ENCODE peak calls at places on chromosomes 1 and 21, in nine cellular contexts. One of them, this sample, is unnamed.

GRCh38 chr1:209630383-209631219 is 21.6 kb downstream of the LAMB3 start:
- DNase-seq in K562: no peak
- DNase-seq in Peyer's patch: no peak
- DNase-seq in uterus: no peak
- DNase-seq in AG04450: no peak
- DNase-seq in endothelial cell of umbilical vein: peak; percentile 7
- DNase-seq in progenitor cell of endocrine pancreas: no peak
- DNase-seq in tibial artery: no peak
- DNase-seq in activated CD8-positive, alpha-beta T cell treated with anti-CD3 and anti-CD28 coated beads for 36 hours: no peak
- DNase-seq in this sample: no peak

GRCh38 chr1:217953330-217953729 is 322.2 kb downstream of the SPATA17 start:
- DNase-seq in activated CD8-positive, alpha-beta T cell treated with anti-CD3 and anti-CD28 coated beads for 36 hours: no peak
- DNase-seq in tibial artery: no peak
- DNase-seq in AG04450: no peak
- DNase-seq in progenitor cell of endocrine pancreas: no peak
- DNase-seq in uterus: no peak
- DNase-seq in K562: no peak
- DNase-seq in Peyer's patch: no peak
- DNase-seq in endothelial cell of umbilical vein: no peak
- DNase-seq in this sample: no peak

GRCh38 chr1:218664385-218665170 is 319.4 kb downstream of the TGFB2 start:
- DNase-seq in tibial artery: no peak
- DNase-seq in AG04450: no peak
- DNase-seq in activated CD8-positive, alpha-beta T cell treated with anti-CD3 and anti-CD28 coated beads for 36 hours: no peak
- DNase-seq in uterus: no peak
- DNase-seq in progenitor cell of endocrine pancreas: no peak
- DNase-seq in endothelial cell of umbilical vein: peak; percentile 34
- DNase-seq in K562: no peak
- DNase-seq in Peyer's patch: no peak
- DNase-seq in this sample: peak; percentile 24

GRCh38 chr1:3081171-3081683 is 12.2 kb downstream of the PRDM16 start:
- DNase-seq in K562: no peak
- DNase-seq in activated CD8-positive, alpha-beta T cell treated with anti-CD3 and anti-CD28 coated beads for 36 hours: no peak
- DNase-seq in Peyer's patch: no peak
- DNase-seq in endothelial cell of umbilical vein: no peak
- DNase-seq in progenitor cell of endocrine pancreas: no peak
- DNase-seq in uterus: no peak
- DNase-seq in tibial artery: no peak
- DNase-seq in AG04450: no peak
- DNase-seq in this sample: no peak

GRCh38 chr1:242208021-242208420 is 209.1 kb upstream of the MAP1LC3C start:
- DNase-seq in Peyer's patch: no peak
- DNase-seq in activated CD8-positive, alpha-beta T cell treated with anti-CD3 and anti-CD28 coated beads for 36 hours: no peak
- DNase-seq in uterus: no peak
- DNase-seq in tibial artery: no peak
- DNase-seq in endothelial cell of umbilical vein: no peak
- DNase-seq in progenitor cell of endocrine pancreas: no peak
- DNase-seq in K562: no peak
- DNase-seq in AG04450: no peak
- DNase-seq in this sample: no peak

GRCh38 chr21:29718081-29718815 is 221.5 kb downstream of the GRIK1 start:
- DNase-seq in Peyer's patch: no peak
- DNase-seq in K562: no peak
- DNase-seq in uterus: no peak
- DNase-seq in progenitor cell of endocrine pancreas: no peak
- DNase-seq in AG04450: no peak
- DNase-seq in endothelial cell of umbilical vein: no peak
- DNase-seq in activated CD8-positive, alpha-beta T cell treated with anti-CD3 and anti-CD28 coated beads for 36 hours: no peak
- DNase-seq in tibial artery: no peak
- DNase-seq in this sample: no peak

GRCh38 chr1:8371372-8371991 is 53.6 kb downstream of the SLC45A1 start:
- DNase-seq in endothelial cell of umbilical vein: no peak
- DNase-seq in tibial artery: no peak
- DNase-seq in K562: no peak
- DNase-seq in uterus: peak; percentile 21
- DNase-seq in AG04450: no peak
- DNase-seq in progenitor cell of endocrine pancreas: no peak
- DNase-seq in Peyer's patch: no peak
- DNase-seq in activated CD8-positive, alpha-beta T cell treated with anti-CD3 and anti-CD28 coated beads for 36 hours: no peak
- DNase-seq in this sample: no peak

GRCh38 chr1:56645663-56646330 is 683 bp downstream of the PRKAA2 start:
- DNase-seq in endothelial cell of umbilical vein: peak; percentile 36
- DNase-seq in Peyer's patch: peak; percentile 47
- DNase-seq in K562: no peak
- DNase-seq in activated CD8-positive, alpha-beta T cell treated with anti-CD3 and anti-CD28 coated beads for 36 hours: no peak
- DNase-seq in progenitor cell of endocrine pancreas: no peak
- DNase-seq in tibial artery: peak; percentile 23
- DNase-seq in AG04450: no peak
- DNase-seq in uterus: no peak
- DNase-seq in this sample: no peak

GRCh38 chr1:245997471-245998258 is 509.4 kb downstream of the SMYD3 start:
- DNase-seq in tibial artery: no peak
- DNase-seq in progenitor cell of endocrine pancreas: no peak
- DNase-seq in endothelial cell of umbilical vein: peak; percentile 58
- DNase-seq in K562: no peak
- DNase-seq in activated CD8-positive, alpha-beta T cell treated with anti-CD3 and anti-CD28 coated beads for 36 hours: no peak
- DNase-seq in Peyer's patch: no peak
- DNase-seq in uterus: no peak
- DNase-seq in AG04450: no peak
- DNase-seq in this sample: peak; percentile 28

GRCh38 chr1:8689431-8690252 is 127.8 kb downstream of the RERE start:
- DNase-seq in uterus: no peak
- DNase-seq in tibial artery: no peak
- DNase-seq in K562: no peak
- DNase-seq in activated CD8-positive, alpha-beta T cell treated with anti-CD3 and anti-CD28 coated beads for 36 hours: no peak
- DNase-seq in progenitor cell of endocrine pancreas: no peak
- DNase-seq in Peyer's patch: no peak
- DNase-seq in AG04450: no peak
- DNase-seq in endothelial cell of umbilical vein: no peak
- DNase-seq in this sample: no peak

GRCh38 chr1:233603366-233603927 is 10.5 kb upstream of the KCNK1 start:
- DNase-seq in uterus: no peak
- DNase-seq in tibial artery: no peak
- DNase-seq in progenitor cell of endocrine pancreas: no peak
- DNase-seq in Peyer's patch: no peak
- DNase-seq in AG04450: no peak
- DNase-seq in endothelial cell of umbilical vein: no peak
- DNase-seq in activated CD8-positive, alpha-beta T cell treated with anti-CD3 and anti-CD28 coated beads for 36 hours: no peak
- DNase-seq in K562: no peak
- DNase-seq in this sample: no peak

GRCh38 chr1:109298666-109299086 is 8.1 kb downstream of the MYBPHL start:
- DNase-seq in AG04450: no peak
- DNase-seq in Peyer's patch: no peak
- DNase-seq in progenitor cell of endocrine pancreas: no peak
- DNase-seq in tibial artery: no peak
- DNase-seq in activated CD8-positive, alpha-beta T cell treated with anti-CD3 and anti-CD28 coated beads for 36 hours: peak; percentile 53
- DNase-seq in K562: peak; percentile 79
- DNase-seq in endothelial cell of umbilical vein: no peak
- DNase-seq in uterus: no peak
- DNase-seq in this sample: peak; percentile 50

GRCh38 chr21:33657124-33657842 is 15.0 kb downstream of the ITSN1 start:
- DNase-seq in tibial artery: no peak
- DNase-seq in uterus: no peak
- DNase-seq in AG04450: no peak
- DNase-seq in K562: peak; percentile 37
- DNase-seq in progenitor cell of endocrine pancreas: no peak
- DNase-seq in Peyer's patch: no peak
- DNase-seq in endothelial cell of umbilical vein: peak; percentile 91
- DNase-seq in activated CD8-positive, alpha-beta T cell treated with anti-CD3 and anti-CD28 coated beads for 36 hours: no peak
- DNase-seq in this sample: no peak

GRCh38 chr21:26842976-26843911 is 2.0 kb downstream of the ADAMTS1 start:
- DNase-seq in activated CD8-positive, alpha-beta T cell treated with anti-CD3 and anti-CD28 coated beads for 36 hours: peak; percentile 37
- DNase-seq in progenitor cell of endocrine pancreas: peak; percentile 69
- DNase-seq in tibial artery: peak; percentile 94
- DNase-seq in endothelial cell of umbilical vein: peak; percentile 94
- DNase-seq in K562: no peak
- DNase-seq in AG04450: peak; percentile 87
- DNase-seq in Peyer's patch: peak; percentile 61
- DNase-seq in uterus: peak; percentile 96
- DNase-seq in this sample: peak; percentile 96

GRCh38 chr21:46022551-46023107 is 41.1 kb downstream of the COL6A1 start:
- DNase-seq in uterus: peak; percentile 44
- DNase-seq in tibial artery: no peak
- DNase-seq in activated CD8-positive, alpha-beta T cell treated with anti-CD3 and anti-CD28 coated beads for 36 hours: no peak
- DNase-seq in Peyer's patch: no peak
- DNase-seq in endothelial cell of umbilical vein: no peak
- DNase-seq in progenitor cell of endocrine pancreas: no peak
- DNase-seq in AG04450: no peak
- DNase-seq in K562: peak; percentile 74
- DNase-seq in this sample: no peak

GRCh38 chr1:225567789-225568188 is 85.1 kb downstream of the ENAH start:
- DNase-seq in activated CD8-positive, alpha-beta T cell treated with anti-CD3 and anti-CD28 coated beads for 36 hours: no peak
- DNase-seq in K562: no peak
- DNase-seq in endothelial cell of umbilical vein: peak; percentile 22
- DNase-seq in AG04450: no peak
- DNase-seq in Peyer's patch: no peak
- DNase-seq in tibial artery: no peak
- DNase-seq in progenitor cell of endocrine pancreas: no peak
- DNase-seq in uterus: no peak
- DNase-seq in this sample: no peak

DNA sequence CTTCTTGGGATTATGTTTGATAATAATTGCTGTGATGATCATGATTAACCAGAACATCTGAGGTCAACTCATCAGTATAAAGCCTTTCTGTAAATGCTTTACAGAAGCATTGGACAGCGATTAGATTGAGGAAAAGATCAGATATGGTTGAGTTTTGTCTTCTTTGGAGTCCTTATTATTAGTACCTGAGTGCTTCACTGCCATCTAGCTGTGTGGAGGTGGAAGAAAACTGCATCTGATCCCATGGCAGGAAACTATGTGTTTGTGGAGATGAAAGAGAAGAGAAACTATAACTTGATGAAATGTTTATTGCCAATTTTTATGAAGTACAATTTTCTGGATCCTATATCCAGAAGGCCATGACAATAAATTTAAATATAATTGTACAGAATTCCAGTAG is 11.4 kb downstream of the FLG2 start:
- DNase-seq in progenitor cell of endocrine pancreas: no peak
- DNase-seq in tibial artery: no peak
- DNase-seq in Peyer's patch: no peak
- DNase-seq in K562: no peak
- DNase-seq in activated CD8-positive, alpha-beta T cell treated with anti-CD3 and anti-CD28 coated beads for 36 hours: peak; percentile 11
- DNase-seq in AG04450: no peak
- DNase-seq in endothelial cell of umbilical vein: no peak
- DNase-seq in uterus: no peak
- DNase-seq in this sample: no peak
- TF ChIP-seq CTCF in progenitor cell of endocrine pancreas: no peak
- TF ChIP-seq CTCF in tibial artery: no peak
- TF ChIP-seq CTCF in Peyer's patch: no peak
- TF ChIP-seq CTCF in K562: no peak
- TF ChIP-seq CTCF in activated CD8-positive, alpha-beta T cell treated with anti-CD3 and anti-CD28 coated beads for 36 hours: no peak
- TF ChIP-seq CTCF in AG04450: no peak
- TF ChIP-seq CTCF in endothelial cell of umbilical vein: no peak
- TF ChIP-seq CTCF in uterus: no peak
- TF ChIP-seq CTCF in this sample: peak; percentile 14

DNA sequence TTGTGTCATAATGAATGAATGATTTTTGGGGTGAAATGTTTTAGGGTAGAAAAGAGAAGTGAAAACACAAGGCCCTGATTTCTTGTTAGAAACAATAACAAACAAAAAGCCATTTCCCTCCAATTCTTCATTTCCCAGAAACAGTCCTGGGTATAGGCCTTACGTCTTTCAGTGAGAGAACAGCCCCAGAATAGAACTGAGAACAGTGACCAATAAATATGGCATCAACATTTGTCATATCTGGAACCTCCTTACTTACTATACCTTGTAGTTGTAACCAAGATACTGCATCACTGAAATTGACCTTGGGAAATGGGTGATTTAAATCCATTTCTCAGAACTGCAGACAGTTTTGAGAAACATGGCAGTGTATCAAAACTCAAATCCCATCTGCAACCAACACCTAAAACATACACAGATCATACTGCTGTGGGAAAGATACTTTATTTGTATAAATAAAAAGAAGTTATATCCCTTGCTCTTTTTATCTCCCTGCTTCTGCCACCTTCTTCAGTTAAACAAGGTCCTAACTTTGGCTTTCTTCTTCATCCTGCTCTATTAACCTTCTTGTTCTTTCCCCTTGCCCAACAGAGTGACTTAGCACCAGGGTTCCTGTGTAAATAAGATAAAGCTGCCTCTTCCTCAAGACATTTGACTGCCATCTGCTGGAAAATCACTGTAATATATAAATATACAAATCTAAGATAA is 19.5 kb downstream of the XKR8 start:
- DNase-seq in Peyer's patch: no peak
- DNase-seq in tibial artery: no peak
- DNase-seq in progenitor cell of endocrine pancreas: no peak
- DNase-seq in uterus: no peak
- DNase-seq in AG04450: peak; percentile 48
- DNase-seq in endothelial cell of umbilical vein: peak; percentile 82
- DNase-seq in activated CD8-positive, alpha-beta T cell treated with anti-CD3 and anti-CD28 coated beads for 36 hours: no peak
- DNase-seq in K562: peak; percentile 90
- DNase-seq in this sample: peak; percentile 70
- TF ChIP-seq CTCF in Peyer's patch: peak; percentile 80
- TF ChIP-seq CTCF in tibial artery: peak; percentile 65
- TF ChIP-seq CTCF in progenitor cell of endocrine pancreas: peak; percentile 43
- TF ChIP-seq CTCF in uterus: peak; percentile 54
- TF ChIP-seq CTCF in AG04450: peak; percentile 62
- TF ChIP-seq CTCF in endothelial cell of umbilical vein: peak; percentile 22
- TF ChIP-seq CTCF in activated CD8-positive, alpha-beta T cell treated with anti-CD3 and anti-CD28 coated beads for 36 hours: peak; percentile 56
- TF ChIP-seq CTCF in K562: peak; percentile 96
- TF ChIP-seq CTCF in this sample: peak; percentile 81

GRCh38 chr1:36731226-36732037 is 248.7 kb upstream of the CSF3R start:
- DNase-seq in AG04450: no peak
- DNase-seq in Peyer's patch: no peak
- DNase-seq in K562: peak; percentile 30
- DNase-seq in activated CD8-positive, alpha-beta T cell treated with anti-CD3 and anti-CD28 coated beads for 36 hours: peak; percentile 6
- DNase-seq in uterus: no peak
- DNase-seq in progenitor cell of endocrine pancreas: no peak
- DNase-seq in tibial artery: no peak
- DNase-seq in endothelial cell of umbilical vein: no peak
- DNase-seq in this sample: no peak
- TF ChIP-seq CTCF in AG04450: no peak
- TF ChIP-seq CTCF in Peyer's patch: no peak
- TF ChIP-seq CTCF in K562: peak; percentile 59
- TF ChIP-seq CTCF in activated CD8-positive, alpha-beta T cell treated with anti-CD3 and anti-CD28 coated beads for 36 hours: no peak
- TF ChIP-seq CTCF in uterus: no peak
- TF ChIP-seq CTCF in progenitor cell of endocrine pancreas: peak; percentile 45
- TF ChIP-seq CTCF in tibial artery: no peak
- TF ChIP-seq CTCF in endothelial cell of umbilical vein: no peak
- TF ChIP-seq CTCF in this sample: no peak

DNA sequence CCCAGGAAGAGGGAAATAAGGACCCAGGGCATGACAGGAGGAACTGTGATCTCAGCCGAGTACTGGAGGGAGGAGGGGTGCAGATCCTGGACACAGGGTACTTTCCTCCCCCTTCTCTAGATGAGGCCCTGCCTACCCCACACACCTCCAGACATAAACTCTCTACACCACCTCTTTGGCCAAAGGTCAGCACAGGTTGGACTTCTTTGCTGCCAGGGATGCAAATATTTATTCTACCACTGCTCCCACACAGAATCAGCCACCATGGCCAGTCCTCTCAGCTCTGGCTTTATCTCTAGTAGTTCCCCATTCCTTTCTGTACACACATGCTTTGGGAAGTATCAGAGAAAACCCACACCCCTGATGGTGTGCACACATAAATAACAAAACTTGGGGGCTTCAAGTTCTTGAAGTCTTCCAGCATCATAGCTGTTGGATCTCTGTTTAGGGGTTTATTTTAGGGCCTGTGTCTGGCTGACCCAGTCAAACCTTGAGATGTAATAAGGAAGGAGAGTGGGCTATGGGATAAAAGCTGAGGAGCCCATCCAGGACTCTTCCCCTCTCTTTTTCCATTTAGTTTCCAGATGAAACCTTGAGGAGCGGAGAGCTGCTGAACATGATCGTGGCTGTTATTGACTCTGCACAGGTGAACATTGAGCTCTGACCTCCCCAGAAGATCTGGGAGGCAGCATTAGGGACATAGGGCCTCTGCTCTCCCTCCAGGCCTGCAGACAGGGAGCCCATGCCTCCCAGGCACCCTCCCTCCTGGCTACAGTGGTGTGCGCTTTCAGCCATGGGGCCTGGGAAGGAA is 6.7 kb upstream of the SLC27A3 start:
- DNase-seq in progenitor cell of endocrine pancreas: no peak
- DNase-seq in AG04450: no peak
- DNase-seq in Peyer's patch: no peak
- DNase-seq in endothelial cell of umbilical vein: no peak
- DNase-seq in tibial artery: no peak
- DNase-seq in activated CD8-positive, alpha-beta T cell treated with anti-CD3 and anti-CD28 coated beads for 36 hours: no peak
- DNase-seq in K562: no peak
- DNase-seq in uterus: no peak
- DNase-seq in this sample: no peak
- TF ChIP-seq CTCF in progenitor cell of endocrine pancreas: no peak
- TF ChIP-seq CTCF in AG04450: no peak
- TF ChIP-seq CTCF in Peyer's patch: no peak
- TF ChIP-seq CTCF in endothelial cell of umbilical vein: no peak
- TF ChIP-seq CTCF in tibial artery: no peak
- TF ChIP-seq CTCF in activated CD8-positive, alpha-beta T cell treated with anti-CD3 and anti-CD28 coated beads for 36 hours: no peak
- TF ChIP-seq CTCF in K562: no peak
- TF ChIP-seq CTCF in uterus: no peak
- TF ChIP-seq CTCF in this sample: no peak

This sample was measured in HFFc6.